ENCODE peak calls at places on chromosomes 2 and 18, in eight cellular contexts. O is T-helper 9 cell; Z is stimulated activated CD8-positive, alpha-beta memory T cell treated with anti-CD3 and anti-CD28 coated beads, Interleukin-7, amount 100 ng/mL, for 1 hour; L is neuronal stem cell; H is NCI-H1694 treated with DMSO at 0.1 percent for 48 hours; P is GM12892; J is MV-4-11; S is GDM1. E is an unnamed sample.

GRCh38 chr18:55334875-55335274 is 253.1 kb downstream of the TCF4 start:
- DNase-seq in J (no peak), O (no peak), L (no peak), Z (no peak), H (peak), S (no peak), P (no peak), E (no peak)

GRCh38 chr18:30481871-30482270 is 560.7 kb downstream of the DSC3 start:
- DNase-seq in L (no peak), S (no peak), P (no peak), H (no peak), Z (no peak), O (no peak), J (no peak), E (no peak)

GRCh38 chr2:221486106-221486505 is 86.0 kb downstream of the EPHA4 start:
- DNase-seq in L (no peak), J (no peak), Z (no peak), P (no peak), S (no peak), O (no peak), H (no peak), E (no peak)

GRCh38 chr2:27653397-27653796 is 10.0 kb downstream of the SUPT7L start:
- DNase-seq in O (no peak), H (no peak), P (no peak), J (no peak), Z (no peak), L (no peak), S (no peak), E (no peak)

GRCh38 chr2:233061007-233061590 is 957 bp downstream of the INPP5D start:
- DNase-seq in Z (no peak), O (no peak), J (peak), H (no peak), L (no peak), P (peak), S (peak), E (peak)

GRCh38 chr2:217897816-217898806 is 104.7 kb downstream of the TNS1 start:
- DNase-seq in O (no peak), H (no peak), J (no peak), P (no peak), L (no peak), Z (no peak), S (no peak), E (no peak)

GRCh38 chr2:164504253-164504652 is 117.0 kb downstream of the GRB14 start:
- DNase-seq in J (no peak), H (no peak), O (no peak), P (no peak), S (no peak), Z (no peak), L (no peak), E (no peak)

GRCh38 chr2:95323347-95324155 is 26.4 kb downstream of the KCNIP3 start:
- DNase-seq in L (no peak), Z (no peak), H (no peak), O (no peak), P (no peak), S (no peak), J (no peak), E (no peak)

GRCh38 chr2:203959265-203960034 is 22.9 kb downstream of the ICOS start:
- DNase-seq in L (no peak), J (no peak), S (no peak), H (no peak), P (no peak), Z (no peak), O (no peak), E (no peak)

GRCh38 chr2:64222351-64222750 is 78.1 kb upstream of the PELI1 start:
- DNase-seq in P (no peak), J (no peak), O (no peak), L (no peak), S (no peak), H (no peak), Z (no peak), E (no peak)

GRCh38 chr2:23699526-23699925 is 227.4 kb downstream of the ATAD2B start:
- DNase-seq in Z (no peak), S (no peak), H (no peak), P (no peak), J (no peak), O (no peak), L (no peak), E (no peak)

GRCh38 chr2:61266653-61267505 is 104.9 kb downstream of the C2orf74 start:
- DNase-seq in P (no peak), J (no peak), Z (no peak), O (no peak), S (no peak), H (no peak), L (no peak), E (no peak)

GRCh38 chr2:112947374-112947773 is 30.4 kb upstream of the IL36G start:
- DNase-seq in S (no peak), J (no peak), Z (no peak), H (no peak), P (no peak), O (no peak), L (no peak), E (no peak)

GRCh38 chr2:237715459-237715947 is 83.1 kb upstream of the RBM44 start:
- DNase-seq in P (no peak), J (no peak), Z (no peak), O (no peak), L (no peak), H (no peak), S (no peak), E (no peak)

GRCh38 chr2:241769819-241770184 is 6.8 kb upstream of the GAL3ST2 start:
- DNase-seq in O (no peak), S (no peak), Z (no peak), P (no peak), J (no peak), L (no peak), H (no peak), E (no peak)

GRCh38 chr18:8706981-8707940 is 1.9 kb downstream of the MTCL1 start:
- DNase-seq in S (no peak), Z (no peak), J (no peak), L (no peak), O (no peak), H (peak), P (peak), E (no peak)

GRCh38 chr2:225041210-225041870 is 928 bp downstream of the DOCK10 start:
- DNase-seq in P (peak), L (no peak), Z (peak), S (peak), H (no peak), J (peak), O (peak), E (peak)

GRCh38 chr2:72148975-72149555 is 1.4 kb upstream of the CYP26B1 start:
- DNase-seq in L (peak), P (no peak), H (no peak), J (no peak), S (no peak), O (no peak), Z (no peak), E (no peak)

GRCh38 chr18:24142376-24142775 is 3.5 kb downstream of the CABYR start:
- DNase-seq in J (no peak), O (no peak), S (no peak), L (no peak), Z (no peak), P (no peak), H (no peak), E (no peak)

GRCh38 chr2:240811346-240812300 is 8.4 kb downstream of the KIF1A start:
- DNase-seq in H (no peak), L (no peak), J (no peak), P (no peak), O (no peak), S (no peak), Z (no peak), E (no peak)

GRCh38 chr2:48253301-48253700 is 276.7 kb upstream of the STON1 start:
- DNase-seq in P (no peak), S (no peak), L (no peak), H (no peak), O (no peak), J (peak), Z (no peak), E (no peak)

GRCh38 chr2:241689306-241689705 is 2.7 kb upstream of the DTYMK start:
- DNase-seq in S (no peak), O (no peak), P (no peak), J (no peak), L (no peak), Z (no peak), H (no peak), E (no peak)

GRCh38 chr2:180012523-180012922 is 5.4 kb upstream of the CWC22 start:
- DNase-seq in J (peak), P (no peak), S (no peak), H (no peak), O (no peak), L (no peak), Z (no peak), E (no peak)

GRCh38 chr18:78659748-78660147 is 319.9 kb upstream of the SALL3 start:
- DNase-seq in J (no peak), L (peak), Z (no peak), O (no peak), P (no peak), S (no peak), H (no peak), E (no peak)

GRCh38 chr2:239263231-239263936 is 137.4 kb downstream of the HDAC4 start:
- DNase-seq in J (no peak), H (no peak), P (no peak), L (no peak), O (no peak), Z (no peak), S (no peak), E (no peak)